ENCODE peak calls at places on chromosome 22, in ten cellular contexts. Q, R, H, P, I, W, U, X, Z and B are unnamed samples.

GRCh38 chr22:27796118-27796517 is 5.4 kb downstream of the MN1 start:
- DNase-seq in Q (no peak), R (no peak), H (no peak), P (no peak), I (no peak), W (no peak), U (no peak), X (no peak), Z (no peak), B (no peak)

GRCh38 chr22:43515411-43515810 is 103.6 kb downstream of the MPPED1 start:
- DNase-seq in Q (no peak), R (no peak), H (no peak), P (no peak), I (no peak), W (no peak), U (no peak), X (no peak), Z (no peak), B (no peak)

GRCh38 chr22:46649176-46650077 is 29.2 kb downstream of the GRAMD4 start:
- DNase-seq in Q (no peak), R (no peak), H (no peak), P (no peak), I (peak; percentile 39), W (no peak), U (no peak), X (no peak), Z (peak; percentile 43), B (no peak)

GRCh38 chr22:25069758-25070461 is 117.4 kb downstream of the KIAA1671 start:
- DNase-seq in Q (no peak), R (no peak), H (no peak), P (no peak), I (no peak), W (no peak), U (no peak), X (peak; percentile 33), Z (no peak), B (no peak)

GRCh38 chr22:22712666-22713365 is 68.4 kb downstream of the GGTLC2 start:
- DNase-seq in Q (no peak), R (no peak), H (no peak), P (no peak), I (no peak), W (no peak), U (no peak), X (no peak), Z (no peak), B (no peak)

GRCh38 chr22:24542641-24543040 is 12.3 kb downstream of the GUCD1 start:
- DNase-seq in Q (no peak), R (no peak), H (no peak), P (no peak), I (peak; percentile 83), W (no peak), U (no peak), X (no peak), Z (no peak), B (no peak)

GRCh38 chr22:31680764-31681624 is 19.0 kb upstream of the PISD start:
- DNase-seq in Q (no peak), R (no peak), H (peak; percentile 38), P (peak; percentile 54), I (no peak), W (no peak), U (peak; percentile 88), X (no peak), Z (peak; percentile 83), B (no peak)

GRCh38 chr22:35380013-35380412 is 883 bp upstream of the HMOX1 start:
- DNase-seq in Q (no peak), R (no peak), H (peak; percentile 43), P (no peak), I (no peak), W (no peak), U (no peak), X (no peak), Z (peak; percentile 75), B (no peak)

GRCh38 chr22:36907464-36907863 is 6.0 kb upstream of the CSF2RB start:
- DNase-seq in Q (no peak), R (no peak), H (no peak), P (no peak), I (no peak), W (no peak), U (no peak), X (no peak), Z (no peak), B (no peak)

GRCh38 chr22:36900880-36901279 is 12.5 kb upstream of the CSF2RB start:
- DNase-seq in Q (no peak), R (no peak), H (no peak), P (no peak), I (no peak), W (no peak), U (no peak), X (no peak), Z (no peak), B (no peak)

GRCh38 chr22:36901411-36902142 is 11.9 kb upstream of the CSF2RB start:
- DNase-seq in Q (peak; percentile 80), R (no peak), H (peak; percentile 35), P (no peak), I (no peak), W (peak; percentile 78), U (no peak), X (no peak), Z (no peak), B (no peak)

GRCh38 chr22:36902143-36902911 is 11.1 kb upstream of the CSF2RB start:
- DNase-seq in Q (no peak), R (peak; percentile 15), H (no peak), P (no peak), I (no peak), W (no peak), U (no peak), X (no peak), Z (no peak), B (no peak)

DNA sequence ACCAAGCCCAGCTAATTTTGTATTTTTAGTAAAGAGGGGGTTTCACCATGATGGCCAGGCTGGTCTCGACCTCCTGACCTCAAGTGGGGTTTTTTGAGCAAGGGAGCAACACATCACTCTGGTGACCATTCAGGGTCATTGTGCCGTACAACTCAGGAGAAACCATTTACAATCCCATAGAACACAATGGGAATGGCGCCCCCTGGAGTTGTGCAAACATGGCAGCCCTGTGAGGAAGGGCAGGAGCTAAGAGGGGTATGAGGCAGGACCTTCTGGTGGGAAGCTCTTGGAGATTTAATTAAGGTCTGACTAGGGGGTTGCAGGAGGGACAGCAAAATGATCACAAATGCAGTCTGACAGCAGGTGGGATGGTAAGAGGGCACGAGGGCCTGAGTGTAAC is 9.2 kb upstream of the CSF2RB start:
- DNase-seq in Q (no peak), R (no peak), H (no peak), P (no peak), I (no peak), W (no peak), U (no peak), X (no peak), Z (no peak), B (no peak)
- TF ChIP-seq CTCF in Q (no peak), R (peak; percentile 20), H (no peak), P (no peak), I (no peak), W (peak; percentile 14), U (no peak), X (no peak), Z (no peak), B (no peak)

GRCh38 chr22:48596111-48596860 is 1231.4 kb downstream of the BRD1 start:
- DNase-seq in Q (no peak), R (no peak), H (no peak), P (no peak), I (no peak), W (no peak), U (no peak), X (no peak), Z (no peak), B (no peak)

GRCh38 chr22:48600681-48601080 is 1227.0 kb downstream of the BRD1 start:
- DNase-seq in Q (no peak), R (no peak), H (no peak), P (no peak), I (no peak), W (no peak), U (no peak), X (no peak), Z (no peak), B (no peak)

GRCh38 chr22:48602805-48603518 is 1224.7 kb downstream of the BRD1 start:
- DNase-seq in Q (no peak), R (no peak), H (no peak), P (no peak), I (no peak), W (no peak), U (no peak), X (no peak), Z (no peak), B (no peak)

GRCh38 chr22:48600171-48600570 is 1227.5 kb downstream of the BRD1 start:
- DNase-seq in Q (no peak), R (no peak), H (no peak), P (no peak), I (no peak), W (no peak), U (no peak), X (no peak), Z (no peak), B (no peak)

GRCh38 chr22:48599346-48599745 is 1228.3 kb downstream of the BRD1 start:
- DNase-seq in Q (no peak), R (no peak), H (no peak), P (no peak), I (no peak), W (no peak), U (no peak), X (no peak), Z (no peak), B (no peak)
- TF ChIP-seq CTCF in Q (no peak), R (no peak), H (no peak), P (no peak), I (no peak), W (no peak), U (no peak), X (no peak), Z (no peak), B (no peak)

GRCh38 chr22:38413085-38414008 is 41.7 kb downstream of the KCNJ4 start:
- DNase-seq in Q (no peak), R (no peak), H (peak; percentile 46), P (no peak), I (peak; percentile 41), W (no peak), U (no peak), X (no peak), Z (no peak), B (no peak)

GRCh38 chr22:38411016-38411415 is 44.0 kb downstream of the KCNJ4 start:
- DNase-seq in Q (no peak), R (no peak), H (no peak), P (no peak), I (no peak), W (no peak), U (no peak), X (no peak), Z (no peak), B (no peak)

GRCh38 chr22:38414009-38414395 is 41.0 kb downstream of the KCNJ4 start:
- DNase-seq in Q (no peak), R (no peak), H (no peak), P (no peak), I (no peak), W (no peak), U (no peak), X (no peak), Z (no peak), B (no peak)

GRCh38 chr22:38415046-38415445 is 40.0 kb downstream of the KCNJ4 start:
- DNase-seq in Q (no peak), R (no peak), H (no peak), P (no peak), I (no peak), W (no peak), U (no peak), X (no peak), Z (no peak), B (no peak)

GRCh38 chr22:38412435-38413084 is 42.4 kb downstream of the KCNJ4 start:
- DNase-seq in Q (peak; percentile 75), R (no peak), H (no peak), P (no peak), I (no peak), W (peak; percentile 15), U (no peak), X (peak; percentile 19), Z (no peak), B (peak; percentile 53)
- TF ChIP-seq CTCF in Q (peak; percentile 50), R (peak; percentile 82), H (peak; percentile 63), P (peak; percentile 42), I (no peak), W (peak; percentile 86), U (peak; percentile 74), X (peak; percentile 66), Z (peak; percentile 40), B (peak; percentile 70)

DNA sequence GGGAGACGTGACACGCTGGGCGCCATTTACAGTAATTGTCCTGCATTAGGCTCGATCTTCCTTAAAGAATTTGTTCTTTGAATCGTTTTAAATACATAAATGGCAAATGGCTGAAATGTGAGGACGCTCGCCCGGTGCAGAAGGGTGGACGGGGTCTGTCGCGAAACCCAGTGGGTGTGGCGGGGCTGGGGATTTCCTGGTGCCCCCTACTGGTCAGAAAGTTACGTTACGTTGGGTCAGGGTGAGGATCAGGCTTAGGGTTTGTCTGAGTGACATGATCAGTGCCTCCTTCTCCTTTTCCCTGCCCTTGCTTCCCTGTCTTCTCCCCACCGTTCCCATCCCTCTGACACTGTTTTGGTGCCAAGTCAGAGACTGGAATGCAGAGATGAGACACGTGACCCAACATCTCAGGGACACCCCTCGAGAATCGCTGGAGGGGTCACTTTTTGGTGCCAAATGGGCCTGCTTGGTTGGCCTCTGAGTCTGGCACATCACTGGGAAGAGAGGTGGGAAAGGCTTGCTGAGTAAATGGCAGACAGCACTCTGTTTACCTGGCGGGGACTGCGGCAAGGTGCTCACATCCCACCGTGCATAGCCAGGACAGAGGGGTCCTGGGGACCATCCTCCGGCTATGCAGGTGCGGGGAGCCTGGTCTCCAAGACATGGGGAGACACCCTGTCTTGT is 1107.6 kb downstream of the BRD1 start:
- DNase-seq in Q (no peak), R (no peak), H (no peak), P (no peak), I (no peak), W (no peak), U (no peak), X (no peak), Z (no peak), B (no peak)
- TF ChIP-seq CTCF in Q (no peak), R (no peak), H (no peak), P (no peak), I (no peak), W (no peak), U (no peak), X (no peak), Z (no peak), B (no peak)